ENCODE peak calls at places on chromosomes 12 and 14, in five cellular contexts. One of them, this sample, is unnamed.
A peak's percentile ranks its signal among the peaks of the same experiment; 100 is the strongest.

GRCh38 chr14:27181304-27181703 is 583.5 kb upstream of the NOVA1 start:
- DNase-seq in cardiac fibroblast: no peak
- DNase-seq in heart right ventricle: peak; percentile 10
- DNase-seq in AG04449: no peak
- DNase-seq in esophagus muscularis mucosa: no peak
- DNase-seq in this sample: peak; percentile 70

GRCh38 chr14:50875359-50876090 is 3.7 kb downstream of the ABHD12B start:
- DNase-seq in AG04449: no peak
- DNase-seq in esophagus muscularis mucosa: no peak
- DNase-seq in heart right ventricle: no peak
- DNase-seq in cardiac fibroblast: peak; percentile 49
- DNase-seq in this sample: no peak

GRCh38 chr12:98373019-98373554 is 142.3 kb upstream of the TMPO start:
- DNase-seq in AG04449: no peak
- DNase-seq in cardiac fibroblast: peak; percentile 73
- DNase-seq in heart right ventricle: no peak
- DNase-seq in esophagus muscularis mucosa: no peak
- DNase-seq in this sample: no peak

GRCh38 chr14:68688872-68689371 is 103.9 kb downstream of the ZFP36L1 start:
- DNase-seq in heart right ventricle: no peak
- DNase-seq in AG04449: peak; percentile 67
- DNase-seq in esophagus muscularis mucosa: no peak
- DNase-seq in cardiac fibroblast: peak; percentile 52
- DNase-seq in this sample: no peak

GRCh38 chr12:127270193-127270592 is 996.8 kb upstream of the TMEM132C start:
- DNase-seq in AG04449: no peak
- DNase-seq in cardiac fibroblast: peak; percentile 100
- DNase-seq in heart right ventricle: no peak
- DNase-seq in esophagus muscularis mucosa: peak; percentile 77
- DNase-seq in this sample: no peak

GRCh38 chr12:108973753-108974152 is 47.1 kb downstream of the SVOP start:
- DNase-seq in heart right ventricle: no peak
- DNase-seq in esophagus muscularis mucosa: no peak
- DNase-seq in AG04449: no peak
- DNase-seq in cardiac fibroblast: no peak
- DNase-seq in this sample: no peak

GRCh38 chr14:68569970-68570409 is 222.9 kb downstream of the ZFP36L1 start:
- DNase-seq in cardiac fibroblast: no peak
- DNase-seq in AG04449: no peak
- DNase-seq in esophagus muscularis mucosa: no peak
- DNase-seq in heart right ventricle: no peak
- DNase-seq in this sample: no peak

GRCh38 chr14:90574640-90575131 is 177.9 kb downstream of the CALM1 start:
- DNase-seq in heart right ventricle: peak; percentile 71
- DNase-seq in AG04449: no peak
- DNase-seq in cardiac fibroblast: no peak
- DNase-seq in esophagus muscularis mucosa: no peak
- DNase-seq in this sample: no peak

GRCh38 chr12:90060031-90060430 is 351.4 kb upstream of the ATP2B1 start:
- DNase-seq in AG04449: no peak
- DNase-seq in cardiac fibroblast: no peak
- DNase-seq in heart right ventricle: no peak
- DNase-seq in esophagus muscularis mucosa: no peak
- DNase-seq in this sample: no peak

GRCh38 chr12:90058721-90059120 is 350.1 kb upstream of the ATP2B1 start:
- DNase-seq in heart right ventricle: no peak
- DNase-seq in AG04449: peak; percentile 71
- DNase-seq in cardiac fibroblast: peak; percentile 92
- DNase-seq in esophagus muscularis mucosa: no peak
- DNase-seq in this sample: no peak

GRCh38 chr12:90062799-90063198 is 354.2 kb upstream of the ATP2B1 start:
- DNase-seq in cardiac fibroblast: no peak
- DNase-seq in AG04449: no peak
- DNase-seq in esophagus muscularis mucosa: no peak
- DNase-seq in heart right ventricle: no peak
- DNase-seq in this sample: no peak

GRCh38 chr12:90064759-90065158 is 356.1 kb upstream of the ATP2B1 start:
- DNase-seq in esophagus muscularis mucosa: no peak
- DNase-seq in heart right ventricle: no peak
- DNase-seq in AG04449: no peak
- DNase-seq in cardiac fibroblast: no peak
- DNase-seq in this sample: no peak

DNA sequence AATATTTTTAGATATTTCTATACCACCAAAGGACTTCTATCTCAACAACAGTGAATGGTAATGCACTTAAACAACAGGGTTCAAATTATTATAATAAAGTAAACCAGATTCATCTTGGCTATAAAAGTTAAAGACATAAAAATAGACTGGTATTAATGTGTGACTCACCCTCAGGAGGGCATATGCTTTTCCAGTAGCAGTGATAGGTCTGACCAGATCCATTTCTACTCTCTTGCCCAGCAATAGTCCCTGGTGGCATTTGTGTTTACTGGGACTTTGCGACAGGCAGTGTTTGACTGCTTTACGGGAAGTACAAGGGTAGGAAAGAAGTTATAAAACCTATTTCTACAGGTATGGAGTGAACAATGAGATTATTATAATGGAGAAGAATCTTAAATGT is 353.2 kb upstream of the ATP2B1 start:
- DNase-seq in cardiac fibroblast: no peak
- DNase-seq in heart right ventricle: no peak
- DNase-seq in esophagus muscularis mucosa: no peak
- DNase-seq in AG04449: no peak
- DNase-seq in this sample: no peak
- TF ChIP-seq CTCF in cardiac fibroblast: no peak
- TF ChIP-seq CTCF in heart right ventricle: no peak
- TF ChIP-seq CTCF in esophagus muscularis mucosa: no peak
- TF ChIP-seq CTCF in AG04449: no peak
- TF ChIP-seq CTCF in this sample: no peak

DNA sequence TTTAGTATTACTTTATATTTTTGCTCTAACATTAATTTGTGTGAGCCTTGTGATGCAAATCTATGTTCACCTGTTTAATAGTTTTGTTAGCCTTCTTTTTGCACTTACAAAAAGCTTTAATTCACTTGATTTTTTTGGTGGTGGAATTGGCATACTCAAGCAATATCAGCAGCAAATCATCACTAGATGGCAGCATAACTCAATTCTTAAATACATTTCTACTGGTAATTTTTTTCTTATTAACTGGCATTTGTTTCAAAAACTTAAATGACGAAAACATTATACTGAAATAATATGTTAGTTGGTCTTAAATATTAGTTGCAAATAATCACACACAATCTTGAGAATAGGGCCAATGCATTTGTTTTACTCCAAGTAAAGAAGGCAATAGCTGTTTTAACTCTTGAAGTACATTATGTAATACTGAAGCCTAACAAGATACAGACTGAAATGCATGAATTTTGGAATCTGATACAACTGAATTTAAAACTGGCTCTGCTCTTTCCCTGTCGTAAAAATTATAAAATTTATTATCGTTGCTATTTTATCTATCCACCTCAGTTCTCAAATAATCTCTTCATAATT is 151.5 kb downstream of the ATXN7L3B start:
- DNase-seq in heart right ventricle: no peak
- DNase-seq in cardiac fibroblast: peak; percentile 79
- DNase-seq in esophagus muscularis mucosa: no peak
- DNase-seq in AG04449: peak; percentile 33
- DNase-seq in this sample: no peak
- TF ChIP-seq CTCF in heart right ventricle: peak; percentile 9
- TF ChIP-seq CTCF in cardiac fibroblast: peak; percentile 55
- TF ChIP-seq CTCF in esophagus muscularis mucosa: no peak
- TF ChIP-seq CTCF in AG04449: peak; percentile 34
- TF ChIP-seq CTCF in this sample: peak; percentile 68

GRCh38 chr12:116406529-116406928 is 129.0 kb upstream of the MED13L start:
- DNase-seq in AG04449: peak; percentile 52
- DNase-seq in cardiac fibroblast: peak; percentile 96
- DNase-seq in heart right ventricle: peak; percentile 88
- DNase-seq in esophagus muscularis mucosa: peak; percentile 95
- DNase-seq in this sample: peak; percentile 28
- TF ChIP-seq CTCF in AG04449: no peak
- TF ChIP-seq CTCF in cardiac fibroblast: peak; percentile 8
- TF ChIP-seq CTCF in heart right ventricle: no peak
- TF ChIP-seq CTCF in esophagus muscularis mucosa: peak; percentile 9
- TF ChIP-seq CTCF in this sample: no peak

DNA sequence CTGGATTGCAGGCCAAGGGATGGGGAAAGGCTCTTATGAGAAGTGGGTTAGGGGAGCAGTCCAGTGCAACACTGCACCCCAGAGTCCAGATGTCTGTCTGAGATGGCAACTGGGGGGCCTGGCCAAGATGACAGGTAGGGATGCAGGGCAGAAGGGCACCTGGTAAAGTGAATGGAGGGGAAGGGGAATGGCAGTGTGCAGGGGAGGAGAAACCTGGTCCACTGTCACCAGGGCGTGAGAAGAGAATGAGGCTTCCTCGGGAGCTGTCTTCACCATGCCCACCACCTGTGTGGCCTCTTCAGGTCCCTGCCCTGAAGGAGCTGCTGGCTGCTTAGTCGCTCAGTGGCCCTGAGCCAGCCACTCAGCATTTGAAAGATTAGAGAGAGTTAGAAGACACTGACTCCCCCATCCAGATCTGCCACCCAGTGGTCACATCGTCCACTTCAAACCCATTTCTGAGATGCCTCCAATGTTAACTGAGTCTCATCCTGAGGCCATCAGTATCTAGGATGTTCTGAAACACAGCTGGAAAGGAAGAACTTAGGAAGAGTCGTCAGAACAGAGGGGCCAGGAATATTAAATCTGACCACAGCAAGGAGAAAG is 57.3 kb downstream of the PLEKHG3 start:
- DNase-seq in AG04449: no peak
- DNase-seq in cardiac fibroblast: no peak
- DNase-seq in heart right ventricle: no peak
- DNase-seq in esophagus muscularis mucosa: no peak
- DNase-seq in this sample: no peak
- TF ChIP-seq CTCF in AG04449: no peak
- TF ChIP-seq CTCF in cardiac fibroblast: no peak
- TF ChIP-seq CTCF in heart right ventricle: no peak
- TF ChIP-seq CTCF in esophagus muscularis mucosa: no peak
- TF ChIP-seq CTCF in this sample: no peak